ENCODE peak calls at places on chromosome 15, in four cellular contexts. Y, V, L and D are unnamed samples.

GRCh38 chr15:37221671-37222207 is 121.4 kb upstream of the MEIS2 start:
- DNase-seq in V (no peak), Y (no peak), L (no peak), D (no peak)

GRCh38 chr15:58087870-58088269 is 22.4 kb upstream of the ALDH1A2 start:
- DNase-seq in Y (no peak), L (no peak), V (no peak), D (no peak)

GRCh38 chr15:84794148-84794547 is 23.0 kb upstream of the ALPK3 start:
- DNase-seq in L (no peak), V (no peak), Y (no peak), D (no peak)

GRCh38 chr15:31326729-31327673 is at the start of gene KLF13:
- DNase-seq in Y (peak), V (peak), L (peak), D (no peak)

GRCh38 chr15:80171787-80172186 is 19.0 kb downstream of the FAH start:
- DNase-seq in V (no peak), Y (no peak), L (no peak), D (no peak)

GRCh38 chr15:45664451-45664850 is 29.6 kb downstream of the SQOR start:
- DNase-seq in Y (no peak), V (no peak), L (peak), D (no peak)

GRCh38 chr15:55387027-55387426 is 21.1 kb downstream of the CCPG1 start:
- DNase-seq in Y (no peak), L (no peak), V (no peak), D (no peak)

GRCh38 chr15:93462690-93463089 is 373.7 kb upstream of the RGMA start:
- DNase-seq in V (no peak), Y (no peak), L (no peak), D (no peak)

GRCh38 chr15:75161106-75161505 is 40.6 kb upstream of the C15orf39 start:
- DNase-seq in L (no peak), V (no peak), Y (no peak), D (no peak)

GRCh38 chr15:55789066-55789660 is 46.2 kb upstream of the PRTG start:
- DNase-seq in Y (no peak), V (no peak), L (peak), D (no peak)

GRCh38 chr15:84736375-84736774 is 12.0 kb upstream of the ZNF592 start:
- DNase-seq in V (no peak), L (no peak), Y (no peak), D (no peak)

GRCh38 chr15:92164327-92165000 is 229.2 kb upstream of the ST8SIA2 start:
- DNase-seq in L (no peak), V (no peak), Y (no peak), D (no peak)

GRCh38 chr15:66838671-66839239 is 136.7 kb downstream of the SMAD6 start:
- DNase-seq in L (peak), Y (no peak), V (no peak), D (no peak)

GRCh38 chr15:100075284-100075683 is 266.5 kb downstream of the ADAMTS17 start:
- DNase-seq in V (no peak), Y (no peak), L (no peak), D (no peak)

GRCh38 chr15:70778258-70779076 is 15.1 kb upstream of the UACA start:
- DNase-seq in Y (no peak), V (no peak), L (peak), D (no peak)

GRCh38 chr15:82047493-82048446 is 2.0 kb upstream of the MEX3B start:
- DNase-seq in L (peak), Y (no peak), V (no peak), D (no peak)

GRCh38 chr15:55619783-55620182 is 31.6 kb upstream of the PYGO1 start:
- DNase-seq in Y (no peak), V (no peak), L (no peak), D (no peak)

GRCh38 chr15:70713547-70714414 is 49.6 kb downstream of the UACA start:
- DNase-seq in Y (no peak), L (peak), V (no peak), D (no peak)

GRCh38 chr15:74380361-74381189 is 13.1 kb upstream of the CYP11A1 start:
- DNase-seq in L (no peak), V (no peak), Y (no peak), D (no peak)

GRCh38 chr15:57031605-57032004 is 113.2 kb downstream of the TCF12 start:
- DNase-seq in Y (no peak), V (no peak), L (peak), D (no peak)

GRCh38 chr15:25469377-25469776 is 30.6 kb upstream of the UBE3A start:
- DNase-seq in L (peak), V (no peak), Y (no peak), D (peak)

GRCh38 chr15:41791970-41792637 is 17.8 kb downstream of the MAPKBP1 start:
- DNase-seq in Y (no peak), L (no peak), V (no peak), D (no peak)

GRCh38 chr15:40312370-40313158 is 4.8 kb upstream of the PLCB2 start:
- DNase-seq in V (peak), Y (no peak), L (no peak), D (no peak)

GRCh38 chr15:100671858-100672543 is 69.6 kb downstream of the ASB7 start:
- DNase-seq in Y (no peak), L (peak), V (no peak), D (no peak)

GRCh38 chr15:41852736-41853135 is 14.1 kb downstream of the PLA2G4B start:
- DNase-seq in Y (no peak), L (no peak), V (no peak), D (no peak)

GRCh38 chr15:29920515-29920914 is 98.2 kb upstream of the TJP1 start:
- DNase-seq in L (peak), V (peak), Y (peak), D (peak)

GRCh38 chr15:41806291-41807181 is 21.4 kb upstream of the JMJD7 start:
- DNase-seq in V (no peak), L (no peak), Y (peak), D (no peak)

DNA sequence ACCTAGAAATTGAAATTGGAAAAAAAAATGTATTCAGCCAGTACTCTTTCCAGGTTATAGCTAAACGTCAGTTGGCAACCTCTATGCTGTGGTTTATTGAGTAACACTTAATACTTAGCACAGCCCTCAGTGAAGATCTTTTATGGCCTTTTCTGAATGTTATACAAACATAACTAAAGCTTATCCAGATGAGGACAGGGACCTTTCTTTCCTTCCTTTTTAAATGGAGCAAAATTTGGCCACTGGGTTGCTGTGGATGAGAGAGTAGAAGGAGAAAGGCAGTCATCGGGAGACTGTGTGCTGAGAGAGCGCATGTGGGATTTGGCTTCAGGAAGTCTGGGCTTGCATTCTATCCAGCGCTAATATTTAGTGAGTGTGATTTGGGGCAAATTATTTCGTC is 36.1 kb downstream of the IGF1R start:
- DNase-seq in L (peak), Y (no peak), V (no peak), D (peak)
- H3K4me3 ChIP-seq in L (no peak), Y (no peak), V (no peak), D (no peak)

DNA sequence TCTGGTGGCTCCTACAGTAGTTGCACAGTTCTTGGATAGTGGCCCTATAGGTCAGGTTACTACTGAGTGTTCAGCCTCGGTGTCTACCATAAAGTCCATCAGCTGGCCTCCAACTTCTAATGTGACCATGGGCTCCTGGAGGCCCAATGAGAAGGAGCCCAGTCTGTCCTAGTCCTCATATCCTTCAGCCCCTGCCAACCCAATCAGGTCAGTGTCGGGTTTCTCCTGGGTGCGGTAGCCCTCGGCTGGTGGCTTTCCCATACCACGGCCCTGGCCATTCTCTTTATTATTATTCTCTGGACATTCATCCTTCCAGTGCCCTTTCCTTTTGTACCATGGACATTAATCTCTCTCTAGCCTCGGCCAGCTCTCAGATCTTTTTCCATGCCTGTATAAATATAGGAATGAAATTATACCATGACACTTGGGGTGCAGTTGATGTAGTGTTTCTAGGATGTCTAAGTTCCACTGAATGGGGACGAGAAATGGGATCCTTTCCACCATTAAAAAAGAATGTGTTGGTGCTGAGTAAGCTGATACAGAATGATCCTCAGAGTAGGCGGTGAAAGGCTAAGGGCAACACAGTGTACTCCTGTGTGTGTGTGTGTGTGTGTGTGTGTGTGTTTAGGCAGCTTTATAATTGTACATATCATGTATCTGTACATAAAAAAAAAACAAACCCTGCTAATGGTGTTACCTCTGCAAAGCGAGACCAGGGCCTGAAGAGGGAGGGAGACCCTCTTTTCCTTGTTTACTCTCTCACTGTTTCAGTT is 19.3 kb upstream of the NOX5 start:
- DNase-seq in V (no peak), L (no peak), Y (no peak), D (no peak)
- TF ChIP-seq CTCF in V (no peak), L (no peak), Y (no peak), D (no peak)

GRCh38 chr15:64379216-64379960 is 1.9 kb downstream of the PCLAF start:
- DNase-seq in L (no peak), Y (no peak), V (no peak), D (no peak)
- H3K4me3 ChIP-seq in L (peak), Y (no peak), V (no peak), D (no peak)

DNA sequence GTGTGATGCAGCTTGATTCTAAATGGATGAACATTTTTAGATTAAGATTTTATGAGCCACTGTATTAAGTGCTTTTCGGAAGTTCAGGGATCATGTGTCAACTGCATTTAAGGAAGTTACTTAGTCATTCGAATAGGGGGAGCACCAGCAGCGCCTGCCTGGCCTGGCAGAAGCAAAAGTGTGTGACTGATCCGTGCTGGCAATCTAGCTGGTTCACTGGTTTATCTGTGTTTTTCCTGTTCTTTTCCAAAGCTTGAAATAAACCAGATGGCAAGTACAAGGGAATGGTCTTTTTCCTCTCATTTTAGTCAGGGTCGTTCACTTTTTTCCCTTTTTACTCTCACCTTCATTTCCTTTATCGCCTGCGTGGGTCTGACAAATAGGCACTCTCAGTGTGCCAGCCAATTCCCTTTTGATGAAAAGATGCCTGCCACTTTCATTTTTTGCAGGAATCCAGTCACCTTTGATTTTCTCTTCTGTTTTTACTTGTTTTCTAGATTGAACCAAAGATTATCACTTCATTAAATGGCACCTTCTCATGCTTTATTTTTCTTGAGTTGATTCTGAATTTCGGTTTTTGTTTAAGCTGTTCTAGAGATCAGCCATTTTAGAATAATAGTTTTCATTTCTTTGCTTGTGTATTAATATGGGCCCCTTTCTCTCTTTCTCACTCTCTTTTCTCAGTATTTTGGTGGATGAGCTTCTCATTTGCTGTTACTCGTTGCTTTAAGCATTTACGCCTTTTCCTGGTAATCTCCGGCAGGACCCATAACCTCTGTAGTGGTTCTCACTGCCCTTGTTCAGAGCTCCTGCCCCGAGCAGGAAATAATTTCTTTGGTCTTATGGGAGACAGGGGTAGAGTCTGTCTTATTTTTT is 2.8 kb downstream of the ABHD2 start:
- DNase-seq in V (peak), L (peak), Y (peak), D (peak)
- TF ChIP-seq CTCF in V (no peak), L (no peak), Y (no peak), D (no peak)

GRCh38 chr15:63165166-63165859 is 8.0 kb upstream of the RPS27L start:
- DNase-seq in Y (no peak), V (no peak), L (no peak), D (no peak)
- H3K4me3 ChIP-seq in Y (no peak), V (no peak), L (no peak), D (no peak)

GRCh38 chr15:32824777-32825176 is 107.0 kb downstream of the GREM1 start:
- DNase-seq in L (peak), V (no peak), Y (no peak), D (no peak)
- TF ChIP-seq CTCF in L (no peak), V (no peak), Y (no peak), D (no peak)